ENCODE peak calls at places on chromosomes 3 and 15, in six cellular contexts. U is NT2/D1, L is K562, B is H1, N is HepG2, T is GM12878. O is an unnamed sample.
A peak's percentile ranks its signal among the peaks of the same experiment; 100 is the strongest.

GRCh38 chr15:29859981-29860745 is 37.9 kb upstream of the TJP1 start:
- DNase-seq in B (no peak), N (no peak), U (no peak), L (no peak), T (no peak), O (no peak)

GRCh38 chr3:151003024-151003771 is 30.7 kb upstream of the CLRN1 start:
- DNase-seq in T (no peak), B (no peak), N (peak; percentile 34), L (no peak), U (no peak), O (no peak)

GRCh38 chr15:67201136-67201535 is 53.3 kb downstream of the AAGAB start:
- DNase-seq in B (no peak), N (no peak), U (no peak), T (no peak), L (no peak), O (no peak)

GRCh38 chr3:197854596-197855343 is 63.7 kb downstream of the LRCH3 start:
- DNase-seq in T (no peak), U (peak; percentile 50), B (no peak), L (no peak), N (no peak), O (peak; percentile 4)

GRCh38 chr15:74184582-74185091 is 11.1 kb downstream of the ISLR start:
- DNase-seq in B (no peak), N (no peak), T (no peak), U (no peak), L (no peak), O (no peak)

GRCh38 chr15:88834211-88834812 is 31.1 kb downstream of the ACAN start:
- DNase-seq in N (no peak), U (peak; percentile 35), T (no peak), B (peak; percentile 92), L (peak; percentile 48), O (peak; percentile 22)

GRCh38 chr15:99343836-99344551 is 92.7 kb downstream of the LRRC28 start:
- DNase-seq in N (no peak), U (peak; percentile 13), L (no peak), T (no peak), B (peak; percentile 65), O (no peak)

GRCh38 chr15:45704329-45705249 is 69.8 kb downstream of the SQOR start:
- DNase-seq in N (no peak), T (no peak), U (peak; percentile 13), B (peak; percentile 73), L (no peak), O (no peak)

GRCh38 chr3:140686128-140686527 is 8.3 kb downstream of the TRIM42 start:
- DNase-seq in B (no peak), U (no peak), T (no peak), L (no peak), N (no peak), O (no peak)

GRCh38 chr3:66236281-66236680 is 15.5 kb downstream of the SLC25A26 start:
- DNase-seq in T (no peak), L (peak; percentile 5), U (peak; percentile 43), B (no peak), N (peak; percentile 17), O (peak; percentile 2)

GRCh38 chr3:101518421-101518871 is 5.4 kb upstream of the SENP7 start:
- DNase-seq in T (peak; percentile 92), B (no peak), L (peak; percentile 47), N (peak; percentile 29), U (no peak), O (no peak)

GRCh38 chr15:42490743-42491539 is at the start of gene ZNF106:
- DNase-seq in L (peak; percentile 94), T (peak; percentile 78), U (peak; percentile 73), N (peak; percentile 91), B (peak; percentile 95), O (peak; percentile 76)

GRCh38 chr15:93088200-93088980 is 621 bp downstream of the RGMA start:
- DNase-seq in N (no peak), U (no peak), B (peak; percentile 82), T (no peak), L (no peak), O (no peak)

GRCh38 chr3:110180733-110181132 is 843.4 kb upstream of the DPPA4 start:
- DNase-seq in L (no peak), B (no peak), T (no peak), U (no peak), N (no peak), O (no peak)

GRCh38 chr15:76840830-76841460 is 64.2 kb downstream of the SCAPER start:
- DNase-seq in T (no peak), B (no peak), U (no peak), N (peak; percentile 26), L (peak; percentile 16), O (peak; percentile 8)

GRCh38 chr3:128297401-128298138 is 144.3 kb downstream of the EEFSEC start:
- DNase-seq in U (no peak), T (no peak), L (no peak), N (no peak), B (peak; percentile 23), O (no peak)

GRCh38 chr3:63625161-63625560 is 27.3 kb upstream of the SNTN start:
- DNase-seq in N (no peak), L (no peak), T (no peak), B (no peak), U (no peak), O (no peak)

GRCh38 chr3:195284842-195285241 is 13.9 kb upstream of the XXYLT1 start:
- DNase-seq in U (no peak), B (no peak), N (no peak), T (no peak), L (no peak), O (no peak)

GRCh38 chr3:172622156-172622555 is 88.7 kb downstream of the NCEH1 start:
- DNase-seq in N (no peak), U (no peak), B (no peak), L (no peak), T (no peak), O (no peak)

GRCh38 chr3:111910806-111911205 is 51.7 kb downstream of the PHLDB2 start:
- DNase-seq in B (no peak), N (no peak), T (no peak), U (no peak), L (no peak), O (no peak)

GRCh38 chr15:40894689-40895308 is 549 bp downstream of the VPS18 start:
- DNase-seq in U (peak; percentile 57), N (peak; percentile 86), L (peak; percentile 90), T (no peak), B (peak; percentile 77), O (peak; percentile 60)

GRCh38 chr3:195260286-195260905 is 10.6 kb downstream of the XXYLT1 start:
- DNase-seq in N (no peak), T (no peak), U (no peak), L (no peak), B (peak; percentile 90), O (no peak)

GRCh38 chr3:38382506-38383080 is 36.0 kb downstream of the XYLB start:
- DNase-seq in L (no peak), T (no peak), N (no peak), B (no peak), U (no peak), O (no peak)

GRCh38 chr3:123997543-123997942 is 5.6 kb upstream of the ROPN1 start:
- DNase-seq in T (no peak), N (no peak), U (no peak), B (no peak), L (no peak), O (no peak)
- H3K4me1 ChIP-seq in T (no peaks in the 10 kb centered on the region), N (no peaks in the 10 kb centered on the region), U (no peaks in the 10 kb centered on the region), B (no peaks in the 10 kb centered on the region), L (no peaks in the 10 kb centered on the region), O (no peaks in the 10 kb centered on the region)

DNA sequence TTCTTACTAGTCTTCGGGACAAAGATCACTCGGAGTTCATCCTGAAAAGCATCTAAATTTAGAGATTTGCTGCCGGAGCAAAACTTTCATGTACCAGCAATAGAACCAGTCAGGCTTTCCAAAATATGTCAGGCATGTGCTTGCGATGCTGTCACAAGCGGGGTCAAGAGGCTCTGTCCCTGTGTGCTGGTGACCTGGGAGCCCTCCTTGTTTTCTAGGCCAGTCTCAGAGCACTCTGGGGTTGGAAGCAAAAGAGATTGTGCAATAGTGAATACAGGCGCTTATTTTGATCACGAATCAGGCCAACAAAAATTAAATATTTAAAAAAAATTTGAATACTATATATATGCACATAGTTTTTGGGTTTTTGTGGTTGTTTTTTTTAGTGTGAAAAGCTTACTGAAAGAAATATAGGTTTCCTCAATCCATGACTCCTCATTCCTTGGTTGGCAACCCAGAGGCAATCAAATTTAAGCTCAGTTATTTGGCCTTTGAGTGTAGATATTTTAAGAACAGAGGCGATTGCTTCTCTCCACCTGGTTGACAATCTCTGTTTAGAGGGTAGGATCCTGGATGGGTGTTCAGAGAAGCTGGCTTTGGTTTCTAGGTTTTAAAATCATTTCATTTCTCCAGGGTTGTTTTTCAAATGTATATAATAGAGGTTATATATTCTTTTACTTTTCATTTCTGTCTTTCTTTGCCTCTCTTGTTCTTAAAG is 8.4 kb upstream of the KLHL24 start:
- DNase-seq in N (no peak), T (no peak), U (no peak), B (no peak), L (no peak), O (no peak)
- TF ChIP-seq YY1 in N (no peak), T (no peak), U (no peak), B (no peak), L (no peak), O (no peak)

GRCh38 chr3:42736081-42736480 is 33.5 kb upstream of the HHATL start:
- DNase-seq in L (no peak), B (peak; percentile 47), N (no peak), T (no peak), U (no peak), O (no peak)
- TF ChIP-seq ZNF274 in L (no peak), B (no peak), N (no peak), T (no peak), U (no peak), O (no peak)

GRCh38 chr3:117398166-117398954 is 688.8 kb downstream of the TUSC7 start:
- DNase-seq in L (no peak), U (no peak), N (no peak), T (no peak), B (peak; percentile 61), O (no peak)

GRCh38 chr3:117400303-117400702 is 690.7 kb downstream of the TUSC7 start:
- DNase-seq in L (no peak), B (no peak), T (no peak), U (no peak), N (no peak), O (no peak)

GRCh38 chr3:117404153-117404552 is 694.6 kb downstream of the TUSC7 start:
- DNase-seq in T (no peak), U (no peak), N (no peak), L (no peak), B (no peak), O (no peak)

GRCh38 chr3:117404756-117405155 is 695.2 kb downstream of the TUSC7 start:
- DNase-seq in N (no peak), L (no peak), T (no peak), B (no peak), U (no peak), O (no peak)

DNA sequence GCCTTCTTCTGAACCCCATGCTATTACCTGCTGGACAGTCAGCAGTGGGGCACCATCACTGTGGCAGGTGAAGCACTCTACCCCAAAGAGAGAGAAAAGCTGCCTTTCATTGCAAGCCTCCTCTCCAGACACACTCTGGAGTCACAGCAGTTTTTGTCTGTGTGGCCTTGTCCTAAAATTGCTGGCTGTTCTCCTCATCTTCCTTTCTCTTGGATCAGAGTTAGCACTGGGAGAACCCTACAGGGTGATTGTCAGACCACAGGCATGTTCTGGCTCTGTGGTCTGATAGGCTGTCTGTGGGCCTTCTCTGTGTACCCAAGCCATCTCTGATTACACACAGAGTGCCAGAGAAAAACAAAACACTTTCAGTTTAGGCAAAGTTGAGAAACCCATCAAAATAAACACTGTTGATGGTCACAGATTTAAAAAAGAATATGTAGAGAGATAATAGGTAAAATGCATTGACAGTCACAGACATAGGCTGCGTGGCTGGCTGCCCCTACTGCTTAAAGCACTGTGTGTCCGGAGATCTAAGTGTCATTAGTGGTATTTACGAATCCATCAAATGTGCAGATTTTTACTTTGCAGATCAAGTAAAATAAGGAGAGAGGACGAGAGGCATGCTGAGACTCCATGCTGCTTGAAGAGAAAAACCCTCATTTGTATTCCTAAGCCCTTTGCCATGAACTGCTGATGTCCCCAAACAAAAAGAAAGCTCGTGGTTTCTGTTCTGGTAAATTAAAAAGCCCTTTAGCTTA is 689.9 kb downstream of the TUSC7 start:
- DNase-seq in N (no peak), T (no peak), U (peak; percentile 82), B (no peak), L (no peak), O (no peak)
- H3K4me1 ChIP-seq in N (no peaks in the 10 kb centered on the region), T (no peaks in the 10 kb centered on the region), U (peaks cover 4% of the 10 kb centered on the region), B (peaks cover 14% of the 10 kb centered on the region), L (no peaks in the 10 kb centered on the region), O (no peaks in the 10 kb centered on the region)